ENCODE peak calls at places on chromosomes 11 and 22, in four cellular contexts. O is stomach, R is suprapubic skin, D is sigmoid colon. Q is an unnamed sample.

GRCh38 chr22:41256254-41256897 is 15.6 kb upstream of the CHADL start:
- DNase-seq in O (no peak), R (no peak), D (no peak), Q (peak; percentile 71)

GRCh38 chr11:11975201-11976092 is 33.0 kb downstream of the DKK3 start:
- DNase-seq in R (no peak), D (no peak), O (peak; percentile 25), Q (no peak)

GRCh38 chr11:44229664-44230063 is 80.3 kb downstream of the ALX4 start:
- DNase-seq in R (no peak), O (no peak), D (no peak), Q (no peak)

GRCh38 chr22:42955087-42955630 is 59.8 kb downstream of the PACSIN2 start:
- DNase-seq in D (no peak), R (no peak), O (no peak), Q (no peak)

GRCh38 chr11:125063429-125064043 is 431 bp downstream of the SLC37A2 start:
- DNase-seq in R (no peak), D (peak; percentile 59), O (peak; percentile 24), Q (peak; percentile 86)

GRCh38 chr22:21564411-21564810 is 3.1 kb upstream of the UBE2L3 start:
- DNase-seq in D (no peak), O (no peak), R (no peak), Q (no peak)

GRCh38 chr11:116696381-116696941 is 76.3 kb downstream of the BUD13 start:
- DNase-seq in O (peak; percentile 9), D (peak; percentile 37), R (peak; percentile 59), Q (no peak)

GRCh38 chr11:34680918-34681554 is 60.1 kb downstream of the EHF start:
- DNase-seq in R (no peak), O (no peak), D (no peak), Q (no peak)

GRCh38 chr11:12880327-12880726 is 128.8 kb upstream of the RASSF10 start:
- DNase-seq in O (no peak), D (no peak), R (no peak), Q (no peak)

GRCh38 chr11:86440305-86440716 is 65.6 kb downstream of the CCDC81 start:
- DNase-seq in D (peak; percentile 73), R (no peak), O (no peak), Q (no peak)

DNA sequence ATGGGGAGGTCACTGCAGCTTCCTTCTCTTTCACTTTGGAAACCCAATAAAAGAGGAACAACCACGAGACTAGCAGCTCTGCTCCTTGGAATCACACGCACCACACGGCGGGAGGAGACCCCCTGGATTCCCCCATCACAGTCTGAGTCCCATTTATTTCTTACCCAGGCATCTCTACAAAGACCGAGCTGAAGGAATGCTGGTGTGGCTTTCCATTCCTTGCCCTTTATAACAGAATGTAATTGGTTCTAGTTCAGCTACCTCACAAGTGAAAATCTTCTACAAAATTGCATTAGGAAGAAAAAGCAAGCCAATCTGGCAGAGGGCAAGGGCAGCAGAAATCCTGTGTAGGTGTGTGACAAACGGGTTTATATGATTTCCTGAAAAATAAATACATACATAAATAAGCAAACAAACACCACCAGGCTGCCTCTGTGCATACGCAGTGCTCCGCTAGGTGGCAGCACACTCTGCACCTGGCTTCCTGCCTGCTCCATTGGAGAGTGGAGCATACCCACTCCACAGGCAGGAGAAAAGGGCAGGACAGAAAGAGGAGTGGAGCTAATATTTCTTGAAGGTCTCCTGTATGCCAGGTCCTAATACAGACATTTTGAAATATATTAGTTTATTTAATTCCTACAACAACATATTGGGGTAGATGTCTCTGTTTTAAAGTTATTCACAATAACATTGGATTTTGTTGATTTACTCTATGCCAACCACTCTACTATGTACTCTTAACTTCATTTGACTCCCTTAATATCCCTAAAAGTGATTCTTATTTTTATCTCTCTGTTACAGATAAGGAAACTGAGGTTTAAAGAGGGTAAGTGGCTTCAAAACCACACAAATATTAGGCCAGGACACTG is 673.1 kb downstream of the KCNA4 start:
- DNase-seq in R (no peak), D (no peak), O (peak; percentile 62), Q (peak; percentile 44)
- H3K4me3 ChIP-seq in R (no peak overlapping the region), D (no peak overlapping the region), O (no peak overlapping the region), Q (no peak overlapping the region)

GRCh38 chr22:46602025-46602424 is 18.2 kb upstream of the GRAMD4 start:
- DNase-seq in R (no peak), D (no peak), O (no peak), Q (peak; percentile 69)
- TF ChIP-seq EP300 in R (no peak), D (peak; percentile 58), O (no peak), Q (peak; percentile 83)

GRCh38 chr11:61963016-61963281 is 4.5 kb downstream of the FTH1 start:
- DNase-seq in D (no peak), O (no peak), R (no peak), Q (no peak)
- TF ChIP-seq POLR2AphosphoS5 in D (no peak), O (peak; percentile 4), R (no peak), Q (no peak)

GRCh38 chr22:19681863-19682245 is 32.4 kb upstream of the SEPTIN5 start:
- DNase-seq in D (no peak), R (no peak), O (no peak), Q (no peak)

GRCh38 chr22:19680287-19680881 is 33.9 kb upstream of the SEPTIN5 start:
- DNase-seq in D (no peak), R (peak; percentile 65), O (no peak), Q (no peak)

GRCh38 chr22:19680911-19681862 is 33.1 kb upstream of the SEPTIN5 start:
- DNase-seq in D (no peak), O (no peak), R (no peak), Q (no peak)

GRCh38 chr22:19679476-19680099 is 34.7 kb upstream of the SEPTIN5 start:
- DNase-seq in D (peak; percentile 75), O (peak; percentile 60), R (peak; percentile 81), Q (peak; percentile 93)

GRCh38 chr22:19678949-19679348 is 35.4 kb upstream of the SEPTIN5 start:
- DNase-seq in D (no peak), O (no peak), R (peak; percentile 73), Q (no peak)
- H3K4me3 ChIP-seq in D (no peak overlapping the region), O (no peak overlapping the region), R (no peak overlapping the region), Q (no peak overlapping the region)

GRCh38 chr11:96095884-96096301 is 172.0 kb upstream of the MTMR2 start:
- DNase-seq in D (no peak), O (peak; percentile 58), R (no peak), Q (no peak)
- TF ChIP-seq EP300 in D (no peak), O (no peak), R (no peak), Q (no peak)

Q was measured in upper lobe of left lung.